ENCODE peak calls at places on chromosomes 2 and 18, in eight cellular contexts. Z is anterior cingulate cortex; M is hypothalamus; H is neuronal stem cell; A is Peyer's patch; D is stimulated activated naive CD8-positive, alpha-beta T cell treated with anti-CD3 and anti-CD28 coated beads, Interleukin-15, Interleukin-2, amounts not matched to agents 100 U/mL and 50 U/mL, for 24 hours; J is HT1080; F is stimulated activated CD4-positive, alpha-beta T cell treated with anti-CD3 and anti-CD28 coated beads, Interleukin-15, amount 100 ng/mL, for 24 hours. G is an unnamed sample.

GRCh38 chr2:102094917-102095316 is 47.6 kb upstream of the IL1R1 start:
- DNase-seq in Z (no peak), M (no peak), H (no peak), A (no peak), D (peak), J (peak), F (peak), G (no peak)

GRCh38 chr18:61735564-61736102 is 157.2 kb downstream of the RNF152 start:
- DNase-seq in Z (no peak), M (no peak), H (no peak), A (no peak), D (no peak), J (no peak), F (no peak), G (no peak)

GRCh38 chr2:42450136-42450535 is 43.6 kb downstream of the KCNG3 start:
- DNase-seq in Z (no peak), M (no peak), H (no peak), A (no peak), D (no peak), J (peak), F (no peak), G (no peak)

GRCh38 chr18:9516437-9517064 is 41.2 kb downstream of the RALBP1 start:
- DNase-seq in Z (no peak), M (peak), H (peak), A (no peak), D (no peak), J (peak), F (no peak), G (no peak)

GRCh38 chr2:172467382-172467781 is 40.0 kb downstream of the ITGA6 start:
- DNase-seq in Z (no peak), M (no peak), H (no peak), A (no peak), D (no peak), J (no peak), F (no peak), G (no peak)

GRCh38 chr2:108436976-108437375 is 12.0 kb upstream of the GCC2 start:
- DNase-seq in Z (no peak), M (no peak), H (no peak), A (no peak), D (no peak), J (no peak), F (no peak), G (no peak)

GRCh38 chr2:195674491-195675226 is 17.6 kb downstream of the SLC39A10 start:
- DNase-seq in Z (no peak), M (no peak), H (no peak), A (no peak), D (no peak), J (peak), F (no peak), G (no peak)

GRCh38 chr2:171134624-171135230 is 26.0 kb downstream of the TLK1 start:
- DNase-seq in Z (no peak), M (no peak), H (no peak), A (no peak), D (no peak), J (no peak), F (no peak), G (no peak)

GRCh38 chr2:55718165-55719008 is 24.7 kb upstream of the PNPT1 start:
- DNase-seq in Z (no peak), M (peak), H (peak), A (no peak), D (peak), J (peak), F (peak), G (no peak)

GRCh38 chr2:201828235-201828634 is 21.9 kb downstream of the CDK15 start:
- DNase-seq in Z (no peak), M (no peak), H (no peak), A (no peak), D (no peak), J (no peak), F (no peak), G (no peak)

GRCh38 chr2:172928754-172929153 is 146.9 kb upstream of the MAP3K20 start:
- DNase-seq in Z (no peak), M (peak), H (no peak), A (no peak), D (no peak), J (peak), F (no peak), G (no peak)

GRCh38 chr2:3603536-3604206 is 8.8 kb downstream of the COLEC11 start:
- DNase-seq in Z (no peak), M (no peak), H (no peak), A (no peak), D (no peak), J (no peak), F (no peak), G (no peak)

GRCh38 chr2:53768233-53768542 is 584 bp downstream of the CHAC2 start:
- DNase-seq in Z (no peak), M (no peak), H (peak), A (no peak), D (no peak), J (peak), F (peak), G (peak)

GRCh38 chr2:195364015-195364965 is 292.7 kb upstream of the SLC39A10 start:
- DNase-seq in Z (no peak), M (no peak), H (no peak), A (no peak), D (no peak), J (peak), F (peak), G (no peak)